ENCODE peak calls at places on chromosome 11, in seven cellular contexts. One of them, this sample, is unnamed.

GRCh38 chr11:447923-448731 is 2.0 kb upstream of the PTDSS2 start:
- DNase-seq in neuronal stem cell: peak; percentile 92
- DNase-seq in mesendoderm: peak; percentile 94
- DNase-seq in trophoblast cell: peak; percentile 88
- DNase-seq in H1: peak; percentile 69
- DNase-seq in H9: peak; percentile 93
- DNase-seq in mesenchymal stem cell: peak; percentile 92
- DNase-seq in this sample: peak; percentile 84

GRCh38 chr11:32610926-32611325 is 27.3 kb downstream of the EIF3M start:
- DNase-seq in neuronal stem cell: no peak
- DNase-seq in mesendoderm: no peak
- DNase-seq in trophoblast cell: no peak
- DNase-seq in H1: no peak
- DNase-seq in H9: no peak
- DNase-seq in mesenchymal stem cell: no peak
- DNase-seq in this sample: no peak

GRCh38 chr11:87604350-87604749 is 566.6 kb downstream of the TMEM135 start:
- DNase-seq in neuronal stem cell: no peak
- DNase-seq in mesendoderm: no peak
- DNase-seq in trophoblast cell: no peak
- DNase-seq in H1: no peak
- DNase-seq in H9: no peak
- DNase-seq in mesenchymal stem cell: no peak
- DNase-seq in this sample: no peak

GRCh38 chr11:12653729-12654128 is 20.5 kb upstream of the TEAD1 start:
- DNase-seq in neuronal stem cell: no peak
- DNase-seq in mesendoderm: peak; percentile 87
- DNase-seq in trophoblast cell: peak; percentile 34
- DNase-seq in H1: no peak
- DNase-seq in H9: peak; percentile 58
- DNase-seq in mesenchymal stem cell: no peak
- DNase-seq in this sample: no peak

GRCh38 chr11:69799582-69799981 is 19.6 kb downstream of the FGF3 start:
- DNase-seq in neuronal stem cell: no peak
- DNase-seq in mesendoderm: peak; percentile 88
- DNase-seq in trophoblast cell: peak; percentile 52
- DNase-seq in H1: no peak
- DNase-seq in H9: peak; percentile 62
- DNase-seq in mesenchymal stem cell: peak; percentile 36
- DNase-seq in this sample: peak; percentile 7

GRCh38 chr11:26028294-26028954 is 303.5 kb upstream of the ANO3 start:
- DNase-seq in neuronal stem cell: no peak
- DNase-seq in mesendoderm: peak; percentile 13
- DNase-seq in trophoblast cell: peak; percentile 84
- DNase-seq in H1: no peak
- DNase-seq in H9: no peak
- DNase-seq in mesenchymal stem cell: peak; percentile 88
- DNase-seq in this sample: peak; percentile 57

GRCh38 chr11:18668131-18668530 is 30.4 kb upstream of the TMEM86A start:
- DNase-seq in neuronal stem cell: no peak
- DNase-seq in mesendoderm: peak; percentile 28
- DNase-seq in trophoblast cell: no peak
- DNase-seq in H1: no peak
- DNase-seq in H9: no peak
- DNase-seq in mesenchymal stem cell: no peak
- DNase-seq in this sample: no peak

GRCh38 chr11:120722539-120722938 is 211.0 kb downstream of the GRIK4 start:
- DNase-seq in neuronal stem cell: no peak
- DNase-seq in mesendoderm: peak; percentile 25
- DNase-seq in trophoblast cell: no peak
- DNase-seq in H1: no peak
- DNase-seq in H9: no peak
- DNase-seq in mesenchymal stem cell: no peak
- DNase-seq in this sample: no peak

GRCh38 chr11:14371249-14371648 is 12.3 kb upstream of the RRAS2 start:
- DNase-seq in neuronal stem cell: no peak
- DNase-seq in mesendoderm: no peak
- DNase-seq in trophoblast cell: no peak
- DNase-seq in H1: no peak
- DNase-seq in H9: no peak
- DNase-seq in mesenchymal stem cell: no peak
- DNase-seq in this sample: no peak

GRCh38 chr11:8341966-8342365 is 78.3 kb upstream of the LMO1 start:
- DNase-seq in neuronal stem cell: no peak
- DNase-seq in mesendoderm: peak; percentile 56
- DNase-seq in trophoblast cell: no peak
- DNase-seq in H1: no peak
- DNase-seq in H9: no peak
- DNase-seq in mesenchymal stem cell: no peak
- DNase-seq in this sample: no peak
- H2BK120ac ChIP-seq in neuronal stem cell: no peak overlapping the region
- H2BK120ac ChIP-seq in mesendoderm: no peak overlapping the region
- H2BK120ac ChIP-seq in trophoblast cell: no peak overlapping the region
- H2BK120ac ChIP-seq in H1: no peak overlapping the region
- H2BK120ac ChIP-seq in H9: no peak overlapping the region
- H2BK120ac ChIP-seq in mesenchymal stem cell: no peak overlapping the region
- H2BK120ac ChIP-seq in this sample: no peak overlapping the region

GRCh38 chr11:46183819-46184218 is 62.6 kb upstream of the PHF21A start:
- DNase-seq in neuronal stem cell: no peak
- DNase-seq in mesendoderm: no peak
- DNase-seq in trophoblast cell: no peak
- DNase-seq in H1: no peak
- DNase-seq in H9: no peak
- DNase-seq in mesenchymal stem cell: peak; percentile 2
- DNase-seq in this sample: peak; percentile 84
- H2BK120ac ChIP-seq in neuronal stem cell: no peak overlapping the region
- H2BK120ac ChIP-seq in mesendoderm: no peak overlapping the region
- H2BK120ac ChIP-seq in trophoblast cell: no peak overlapping the region
- H2BK120ac ChIP-seq in H1: no peak overlapping the region
- H2BK120ac ChIP-seq in H9: no peak overlapping the region
- H2BK120ac ChIP-seq in mesenchymal stem cell: no peak overlapping the region
- H2BK120ac ChIP-seq in this sample: no peak overlapping the region

GRCh38 chr11:126768702-126769101 is 231.9 kb downstream of the KIRREL3 start:
- DNase-seq in neuronal stem cell: no peak
- DNase-seq in mesendoderm: no peak
- DNase-seq in trophoblast cell: no peak
- DNase-seq in H1: no peak
- DNase-seq in H9: no peak
- DNase-seq in mesenchymal stem cell: no peak
- DNase-seq in this sample: no peak

GRCh38 chr11:126766425-126766824 is 234.1 kb downstream of the KIRREL3 start:
- DNase-seq in neuronal stem cell: no peak
- DNase-seq in mesendoderm: peak; percentile 8
- DNase-seq in trophoblast cell: no peak
- DNase-seq in H1: no peak
- DNase-seq in H9: no peak
- DNase-seq in mesenchymal stem cell: no peak
- DNase-seq in this sample: no peak

GRCh38 chr11:126765196-126765595 is 235.4 kb downstream of the KIRREL3 start:
- DNase-seq in neuronal stem cell: no peak
- DNase-seq in mesendoderm: no peak
- DNase-seq in trophoblast cell: no peak
- DNase-seq in H1: no peak
- DNase-seq in H9: no peak
- DNase-seq in mesenchymal stem cell: no peak
- DNase-seq in this sample: no peak

GRCh38 chr11:126764221-126764620 is 236.3 kb downstream of the KIRREL3 start:
- DNase-seq in neuronal stem cell: no peak
- DNase-seq in mesendoderm: peak; percentile 33
- DNase-seq in trophoblast cell: peak; percentile 1
- DNase-seq in H1: no peak
- DNase-seq in H9: no peak
- DNase-seq in mesenchymal stem cell: no peak
- DNase-seq in this sample: peak; percentile 12
- H2BK120ac ChIP-seq in neuronal stem cell: no peak overlapping the region
- H2BK120ac ChIP-seq in mesendoderm: no peak overlapping the region
- H2BK120ac ChIP-seq in trophoblast cell: no peak overlapping the region
- H2BK120ac ChIP-seq in H1: no peak overlapping the region
- H2BK120ac ChIP-seq in H9: no peak overlapping the region
- H2BK120ac ChIP-seq in mesenchymal stem cell: no peak overlapping the region
- H2BK120ac ChIP-seq in this sample: no peak overlapping the region

GRCh38 chr11:75440960-75441803 is 8.2 kb upstream of the KLHL35 start:
- DNase-seq in neuronal stem cell: no peak
- DNase-seq in mesendoderm: no peak
- DNase-seq in trophoblast cell: no peak
- DNase-seq in H1: no peak
- DNase-seq in H9: no peak
- DNase-seq in mesenchymal stem cell: no peak
- DNase-seq in this sample: no peak

GRCh38 chr11:75439495-75440120 is 6.6 kb upstream of the KLHL35 start:
- DNase-seq in neuronal stem cell: no peak
- DNase-seq in mesendoderm: no peak
- DNase-seq in trophoblast cell: no peak
- DNase-seq in H1: no peak
- DNase-seq in H9: no peak
- DNase-seq in mesenchymal stem cell: no peak
- DNase-seq in this sample: no peak

GRCh38 chr11:75443043-75443442 is 10.0 kb upstream of the KLHL35 start:
- DNase-seq in neuronal stem cell: no peak
- DNase-seq in mesendoderm: no peak
- DNase-seq in trophoblast cell: no peak
- DNase-seq in H1: no peak
- DNase-seq in H9: no peak
- DNase-seq in mesenchymal stem cell: no peak
- DNase-seq in this sample: no peak

GRCh38 chr11:75441804-75442132 is 8.8 kb upstream of the KLHL35 start:
- DNase-seq in neuronal stem cell: no peak
- DNase-seq in mesendoderm: no peak
- DNase-seq in trophoblast cell: no peak
- DNase-seq in H1: no peak
- DNase-seq in H9: no peak
- DNase-seq in mesenchymal stem cell: no peak
- DNase-seq in this sample: no peak

GRCh38 chr11:75442161-75442885 is 9.3 kb upstream of the KLHL35 start:
- DNase-seq in neuronal stem cell: no peak
- DNase-seq in mesendoderm: no peak
- DNase-seq in trophoblast cell: no peak
- DNase-seq in H1: no peak
- DNase-seq in H9: no peak
- DNase-seq in mesenchymal stem cell: no peak
- DNase-seq in this sample: no peak
- H2BK120ac ChIP-seq in neuronal stem cell: no peak overlapping the region
- H2BK120ac ChIP-seq in mesendoderm: no peak overlapping the region
- H2BK120ac ChIP-seq in trophoblast cell: no peak overlapping the region
- H2BK120ac ChIP-seq in H1: no peak overlapping the region
- H2BK120ac ChIP-seq in H9: no peak overlapping the region
- H2BK120ac ChIP-seq in mesenchymal stem cell: no peak overlapping the region
- H2BK120ac ChIP-seq in this sample: no peak overlapping the region

This sample was measured in IMR-90.